ENCODE peak calls at places on chromosomes 4 and X, in five cellular contexts. M is A549, I is nephron progenitor cell, K is mucosa of gallbladder, U is left cardiac atrium. T is an unnamed sample.

GRCh38 chr4:157713342-157713741 is 459.5 kb downstream of the GASK1B start:
- DNase-seq in M (no peak), I (no peak), K (no peak), U (no peak), T (no peak)

GRCh38 chrX:48035891-48036290 is 29.1 kb downstream of the SPACA5 start:
- DNase-seq in M (no peak), I (no peak), K (no peak), U (no peak), T (no peak)

GRCh38 chrX:30906726-30907125 is 17.7 kb upstream of the TAB3 start:
- DNase-seq in M (no peak), I (no peak), K (no peak), U (no peak), T (no peak)

GRCh38 chr4:85028910-85029309 is 62.4 kb upstream of the WDFY3 start:
- DNase-seq in M (peak), I (no peak), K (no peak), U (no peak), T (no peak)

GRCh38 chr4:40946652-40947051 is 196.9 kb downstream of the NSUN7 start:
- DNase-seq in M (no peak), I (no peak), K (no peak), U (no peak), T (no peak)

GRCh38 chr4:82335043-82335442 is 38.7 kb downstream of the HNRNPD start:
- DNase-seq in M (no peak), I (no peak), K (no peak), U (no peak), T (no peak)

GRCh38 chr4:125084608-125085007 is 230.1 kb upstream of the FAT4 start:
- DNase-seq in M (no peak), I (no peak), K (no peak), U (no peak), T (no peak)

GRCh38 chr4:16591867-16592266 is 306.6 kb downstream of the LDB2 start:
- DNase-seq in M (no peak), I (no peak), K (no peak), U (peak), T (peak)

GRCh38 chrX:56033495-56034180 is 198.5 kb upstream of the KLF8 start:
- DNase-seq in M (no peak), I (no peak), K (no peak), U (no peak), T (no peak)

GRCh38 chr4:144179152-144179739 is 38.7 kb upstream of the GYPA start:
- DNase-seq in M (no peak), I (no peak), K (no peak), U (no peak), T (no peak)

GRCh38 chrX:51568586-51568985 is 50.1 kb downstream of the CENPVL3 start:
- DNase-seq in M (peak), I (no peak), K (no peak), U (no peak), T (no peak)

GRCh38 chr4:1049591-1049905 is 38.1 kb downstream of the FGFRL1 start:
- DNase-seq in M (no peak), I (no peak), K (no peak), U (peak), T (no peak)

GRCh38 chr4:122990891-122991290 is 68.5 kb upstream of the NUDT6 start:
- DNase-seq in M (no peak), I (no peak), K (no peak), U (no peak), T (no peak)

GRCh38 chr4:183059797-183060196 is 39.3 kb upstream of the WWC2 start:
- DNase-seq in M (no peak), I (no peak), K (no peak), U (no peak), T (no peak)

GRCh38 chr4:101205878-101206277 is 141.4 kb downstream of the PPP3CA start:
- DNase-seq in M (peak), I (no peak), K (no peak), U (no peak), T (no peak)

GRCh38 chr4:105666693-105667092 is 41.8 kb downstream of the INTS12 start:
- DNase-seq in M (peak), I (no peak), K (no peak), U (no peak), T (no peak)

GRCh38 chr4:88831063-88831462 is 133.4 kb upstream of the NAP1L5 start:
- DNase-seq in M (no peak), I (no peak), K (no peak), U (no peak), T (no peak)

GRCh38 chr4:8912089-8912455 is 40.4 kb upstream of the HMX1 start:
- DNase-seq in M (no peak), I (no peak), K (no peak), U (no peak), T (peak)

GRCh38 chrX:53550756-53551463 is 116.7 kb upstream of the HSD17B10 start:
- DNase-seq in M (no peak), I (no peak), K (no peak), U (no peak), T (no peak)

T was measured in testis.